ENCODE peak calls at places on chromosomes 13 and 19, in four cellular contexts. V is H9, L is mesendoderm, X is IMR-90. S is an unnamed sample.

GRCh38 chr19:8571006-8571411 is 6.2 kb downstream of the MYO1F start:
- DNase-seq in X (peak), L (no peak), V (no peak), S (peak)

GRCh38 chr13:109123971-109124370 is 494.6 kb downstream of the MYO16 start:
- DNase-seq in X (no peak), V (no peak), L (peak), S (no peak)

GRCh38 chr19:18020212-18021067 is 12.5 kb downstream of the ARRDC2 start:
- DNase-seq in V (no peak), L (no peak), X (peak), S (peak)

GRCh38 chr13:41981961-41982723 is 21.2 kb upstream of the VWA8 start:
- DNase-seq in X (peak), L (no peak), V (no peak), S (peak)

GRCh38 chr19:41449865-41450178 is 6.9 kb downstream of the ERICH4 start:
- DNase-seq in L (no peak), X (no peak), V (no peak), S (no peak)

GRCh38 chr19:30064776-30065494 is 122.9 kb downstream of the URI1 start:
- DNase-seq in X (no peak), V (no peak), L (no peak), S (no peak)

GRCh38 chr13:40786568-40786996 is 2.8 kb upstream of the SLC25A15 start:
- DNase-seq in L (no peak), V (peak), X (peak), S (peak)

GRCh38 chr13:24502567-24503375 is 9.8 kb downstream of the PARP4 start:
- DNase-seq in X (peak), V (no peak), L (peak), S (peak)

GRCh38 chr19:35106291-35106583 is 9.4 kb upstream of the FXYD3 start:
- DNase-seq in V (no peak), X (no peak), L (no peak), S (no peak)

GRCh38 chr19:53942001-53942786 is 20.5 kb upstream of the CACNG8 start:
- DNase-seq in V (peak), X (no peak), L (peak), S (no peak)

GRCh38 chr19:46080561-46080960 is 39.8 kb upstream of the IGFL4 start:
- DNase-seq in V (no peak), X (peak), L (no peak), S (peak)

GRCh38 chr19:16899566-16900075 is 10.8 kb downstream of the F2RL3 start:
- DNase-seq in L (peak), V (peak), X (no peak), S (peak)

GRCh38 chr19:29013325-29013724 is 199.6 kb downstream of the UQCRFS1 start:
- DNase-seq in X (no peak), L (peak), V (peak), S (no peak)

GRCh38 chr13:80274643-80275042 is 66.3 kb downstream of the SPRY2 start:
- DNase-seq in L (no peak), X (peak), V (no peak), S (no peak)

GRCh38 chr13:35838356-35838755 is 292.8 kb downstream of the DCLK1 start:
- DNase-seq in X (peak), V (no peak), L (no peak), S (peak)

GRCh38 chr19:5424192-5424973 is 30.8 kb upstream of the ZNRF4 start:
- DNase-seq in L (no peak), X (no peak), V (no peak), S (no peak)
- H2BK5ac ChIP-seq in L (no peak), X (no peak), V (no peak), S (no peak)

GRCh38 chr13:48635478-48635877 is 18.3 kb upstream of the CYSLTR2 start:
- DNase-seq in V (no peak), L (no peak), X (no peak), S (no peak)
- H3K9ac ChIP-seq in V (no peak), L (no peak), X (no peak), S (no peak)

GRCh38 chr13:108082481-108082880 is 132.9 kb downstream of the LIG4 start:
- DNase-seq in V (no peak), L (no peak), X (no peak), S (no peak)
- H2BK15ac ChIP-seq in V (no peak), L (no peak), X (no peak), S (no peak)

GRCh38 chr13:111322001-111322915 is 1.8 kb downstream of the TEX29 start:
- DNase-seq in V (peak), X (no peak), L (no peak), S (no peak)
- H2BK5ac ChIP-seq in V (no peak), X (no peak), L (no peak), S (no peak)

DNA sequence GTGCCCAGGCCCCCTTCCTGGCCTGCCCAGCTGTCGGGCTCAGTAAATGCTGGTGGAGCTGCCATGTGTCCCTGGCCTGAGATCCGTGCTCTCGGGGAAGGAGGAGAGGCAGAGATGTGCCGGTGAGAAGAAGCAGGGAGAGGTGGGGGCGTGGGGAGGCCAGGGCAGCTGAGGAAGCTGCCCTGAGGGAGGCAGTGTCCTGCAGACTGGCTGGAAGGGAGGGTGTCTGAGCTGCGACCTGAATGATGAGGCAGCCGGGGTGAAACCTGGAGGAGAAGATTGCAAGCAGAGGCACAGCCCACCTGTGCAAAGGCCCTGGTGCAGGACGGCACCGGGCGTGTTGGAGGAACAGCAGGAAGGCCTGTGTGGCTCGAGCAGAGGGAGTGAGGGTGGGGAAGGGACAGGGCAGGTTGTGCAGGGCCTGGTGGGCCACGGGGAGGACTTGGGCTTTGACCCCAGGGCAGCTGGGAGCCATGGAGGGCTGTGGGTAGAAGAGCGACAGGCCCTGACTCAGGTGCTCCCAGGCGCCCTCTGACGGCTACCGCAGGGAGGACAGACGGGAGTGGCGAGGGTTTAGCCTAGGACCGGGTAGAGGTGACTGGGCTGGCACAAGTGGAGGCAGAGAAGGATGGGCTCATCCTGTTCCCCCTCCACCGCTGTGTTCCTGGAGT is 14.0 kb upstream of the CELF5 start:
- DNase-seq in L (peak), V (peak), X (no peak), S (peak)
- H3K9ac ChIP-seq in L (no peak), V (no peak), X (no peak), S (no peak)

DNA sequence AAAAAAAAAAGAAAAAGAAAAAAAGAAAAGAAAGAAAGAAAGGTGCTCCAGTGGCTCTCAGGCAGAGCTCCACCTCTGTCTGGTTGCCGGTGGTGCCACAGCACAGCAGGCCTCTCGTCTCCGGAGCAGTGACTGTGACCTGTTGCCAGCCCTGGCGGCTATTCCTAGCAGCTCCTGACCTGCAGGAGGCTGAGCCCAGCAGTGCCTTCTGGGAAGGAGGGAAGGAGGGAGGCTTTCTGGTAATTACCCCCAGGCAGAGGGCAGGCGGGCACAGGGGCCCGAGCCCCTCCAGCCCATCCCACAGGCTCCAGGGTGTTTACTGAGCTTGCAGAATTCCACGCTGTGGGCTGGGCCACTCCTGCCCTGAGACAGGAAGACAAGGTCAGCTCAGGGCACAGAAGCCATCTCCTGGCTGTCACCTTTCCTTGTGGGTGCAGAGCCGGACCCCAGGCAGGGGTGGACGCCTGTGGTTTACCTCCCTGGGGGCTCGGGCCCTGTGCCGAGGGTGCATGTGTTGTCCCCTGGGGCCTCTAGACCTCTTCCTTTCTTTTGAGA is 77.9 kb downstream of the GNG7 start:
- DNase-seq in X (no peak), L (peak), V (peak), S (no peak)
- H2BK15ac ChIP-seq in X (no peak), L (no peak), V (no peak), S (no peak)

GRCh38 chr19:12993562-12993961 is 1.7 kb upstream of the NFIX start:
- DNase-seq in X (no peak), L (no peak), V (no peak), S (no peak)
- H2BK5ac ChIP-seq in X (no peak), L (no peak), V (no peak), S (no peak)

GRCh38 chr19:14517446-14517839 is 754 bp downstream of the DNAJB1 start:
- DNase-seq in L (peak), V (no peak), X (peak), S (no peak)

GRCh38 chr19:14516048-14516534 is 2.1 kb downstream of the DNAJB1 start:
- DNase-seq in V (no peak), L (no peak), X (no peak), S (no peak)

GRCh38 chr19:14515501-14516047 is 2.6 kb downstream of the DNAJB1 start:
- DNase-seq in X (peak), L (no peak), V (no peak), S (no peak)

GRCh38 chr19:14517840-14518505 is at the start of gene DNAJB1:
- DNase-seq in L (peak), V (no peak), X (peak), S (peak)

GRCh38 chr19:14516746-14517438 is 1.3 kb downstream of the DNAJB1 start:
- DNase-seq in X (no peak), V (no peak), L (no peak), S (no peak)
- H3K9ac ChIP-seq in X (peak), V (peak), L (peak), S (peak)

GRCh38 chr19:49415102-49415809 is 8.0 kb downstream of the PTH2 start:
- DNase-seq in L (no peak), V (no peak), X (no peak), S (no peak)
- H2BK15ac ChIP-seq in L (no peak), V (no peak), X (no peak), S (no peak)